ENCODE peak calls at places on chromosomes 4 and X, in five cellular contexts. One of them, this sample, is unnamed.

GRCh38 chr4:47668810-47669408 is 169.0 kb downstream of the CORIN start:
- DNase-seq in brain microvascular endothelial cell: peak; percentile 53
- DNase-seq in cardiac muscle cell: peak; percentile 72
- DNase-seq in testis: no peak
- DNase-seq in ascending aorta: no peak
- DNase-seq in this sample: peak; percentile 62

GRCh38 chrX:136046295-136046894 is 61.2 kb downstream of the SLC9A6 start:
- DNase-seq in brain microvascular endothelial cell: peak; percentile 30
- DNase-seq in ascending aorta: no peak
- DNase-seq in testis: no peak
- DNase-seq in cardiac muscle cell: peak; percentile 16
- DNase-seq in this sample: peak; percentile 59

GRCh38 chrX:130770615-130771014 is 132.4 kb downstream of the ENOX2 start:
- DNase-seq in brain microvascular endothelial cell: peak; percentile 70
- DNase-seq in testis: no peak
- DNase-seq in ascending aorta: no peak
- DNase-seq in cardiac muscle cell: peak; percentile 75
- DNase-seq in this sample: peak; percentile 89

GRCh38 chrX:131802836-131803626 is 220.1 kb upstream of the STK26 start:
- DNase-seq in cardiac muscle cell: no peak
- DNase-seq in ascending aorta: peak; percentile 39
- DNase-seq in brain microvascular endothelial cell: no peak
- DNase-seq in testis: peak; percentile 43
- DNase-seq in this sample: peak; percentile 63

GRCh38 chrX:119189115-119189514 is 47.0 kb upstream of the PGRMC1 start:
- DNase-seq in cardiac muscle cell: no peak
- DNase-seq in testis: no peak
- DNase-seq in brain microvascular endothelial cell: no peak
- DNase-seq in ascending aorta: no peak
- DNase-seq in this sample: peak; percentile 20

GRCh38 chrX:44898411-44899221 is 25.6 kb downstream of the KDM6A start:
- DNase-seq in cardiac muscle cell: peak; percentile 40
- DNase-seq in brain microvascular endothelial cell: no peak
- DNase-seq in ascending aorta: no peak
- DNase-seq in testis: no peak
- DNase-seq in this sample: no peak

GRCh38 chrX:155745792-155746191 is 133.0 kb upstream of the TMLHE start:
- DNase-seq in testis: peak; percentile 61
- DNase-seq in ascending aorta: no peak
- DNase-seq in cardiac muscle cell: peak; percentile 33
- DNase-seq in brain microvascular endothelial cell: no peak
- DNase-seq in this sample: peak; percentile 46

GRCh38 chrX:104750146-104750699 is 184.2 kb downstream of the IL1RAPL2 start:
- DNase-seq in ascending aorta: no peak
- DNase-seq in testis: no peak
- DNase-seq in brain microvascular endothelial cell: no peak
- DNase-seq in cardiac muscle cell: no peak
- DNase-seq in this sample: peak; percentile 52

GRCh38 chrX:49977319-49978090 is 55.1 kb downstream of the CLCN5 start:
- DNase-seq in brain microvascular endothelial cell: no peak
- DNase-seq in ascending aorta: no peak
- DNase-seq in testis: no peak
- DNase-seq in cardiac muscle cell: no peak
- DNase-seq in this sample: no peak

GRCh38 chr4:88880501-88881226 is 176.3 kb downstream of the FAM13A start:
- DNase-seq in ascending aorta: no peak
- DNase-seq in cardiac muscle cell: no peak
- DNase-seq in brain microvascular endothelial cell: no peak
- DNase-seq in testis: no peak
- DNase-seq in this sample: no peak

GRCh38 chrX:15319075-15319474 is 3.6 kb upstream of the ASB11 start:
- DNase-seq in cardiac muscle cell: no peak
- DNase-seq in ascending aorta: no peak
- DNase-seq in brain microvascular endothelial cell: no peak
- DNase-seq in testis: no peak
- DNase-seq in this sample: no peak

GRCh38 chr4:7905461-7905915 is 34.2 kb downstream of the AFAP1 start:
- DNase-seq in ascending aorta: no peak
- DNase-seq in cardiac muscle cell: peak; percentile 52
- DNase-seq in testis: no peak
- DNase-seq in brain microvascular endothelial cell: no peak
- DNase-seq in this sample: no peak

GRCh38 chrX:72115380-72115779 is 16.3 kb downstream of the RTL5 start:
- DNase-seq in cardiac muscle cell: no peak
- DNase-seq in brain microvascular endothelial cell: no peak
- DNase-seq in ascending aorta: no peak
- DNase-seq in testis: no peak
- DNase-seq in this sample: no peak

GRCh38 chr4:57501715-57502114 is 391.5 kb upstream of the IGFBP7 start:
- DNase-seq in brain microvascular endothelial cell: peak; percentile 91
- DNase-seq in cardiac muscle cell: peak; percentile 30
- DNase-seq in ascending aorta: no peak
- DNase-seq in testis: no peak
- DNase-seq in this sample: peak; percentile 53

GRCh38 chrX:1679238-1679637 is 64.4 kb downstream of the ASMT start:
- DNase-seq in testis: no peak
- DNase-seq in ascending aorta: no peak
- DNase-seq in brain microvascular endothelial cell: peak; percentile 34
- DNase-seq in cardiac muscle cell: no peak
- DNase-seq in this sample: no peak

GRCh38 chrX:45842207-45842900 is 641.7 kb upstream of the DIPK2B start:
- DNase-seq in testis: no peak
- DNase-seq in brain microvascular endothelial cell: no peak
- DNase-seq in ascending aorta: no peak
- DNase-seq in cardiac muscle cell: no peak
- DNase-seq in this sample: no peak

GRCh38 chr4:121072080-121072835 is at the start of gene NDNF:
- DNase-seq in ascending aorta: no peak
- DNase-seq in brain microvascular endothelial cell: no peak
- DNase-seq in cardiac muscle cell: peak; percentile 47
- DNase-seq in testis: peak; percentile 43
- DNase-seq in this sample: no peak

GRCh38 chr4:93152461-93152860 is 676.1 kb upstream of the ATOH1 start:
- DNase-seq in ascending aorta: no peak
- DNase-seq in testis: no peak
- DNase-seq in cardiac muscle cell: no peak
- DNase-seq in brain microvascular endothelial cell: no peak
- DNase-seq in this sample: no peak

GRCh38 chr4:31557444-31557843 is 837.3 kb downstream of the PCDH7 start:
- DNase-seq in brain microvascular endothelial cell: no peak
- DNase-seq in ascending aorta: no peak
- DNase-seq in cardiac muscle cell: no peak
- DNase-seq in testis: no peak
- DNase-seq in this sample: no peak

GRCh38 chr4:109191216-109191615 is 111.2 kb downstream of the COL25A1 start:
- DNase-seq in brain microvascular endothelial cell: no peak
- DNase-seq in testis: no peak
- DNase-seq in ascending aorta: no peak
- DNase-seq in cardiac muscle cell: no peak
- DNase-seq in this sample: no peak

GRCh38 chr4:8002525-8003309 is 63.1 kb upstream of the AFAP1 start:
- DNase-seq in ascending aorta: no peak
- DNase-seq in cardiac muscle cell: no peak
- DNase-seq in brain microvascular endothelial cell: no peak
- DNase-seq in testis: no peak
- DNase-seq in this sample: no peak

GRCh38 chr4:107349266-107349665 is 313.2 kb upstream of the DKK2 start:
- DNase-seq in cardiac muscle cell: peak; percentile 2
- DNase-seq in testis: no peak
- DNase-seq in brain microvascular endothelial cell: peak; percentile 88
- DNase-seq in ascending aorta: no peak
- DNase-seq in this sample: no peak

GRCh38 chr4:137129471-137130244 is 402.6 kb downstream of the PCDH18 start:
- DNase-seq in brain microvascular endothelial cell: no peak
- DNase-seq in ascending aorta: no peak
- DNase-seq in testis: no peak
- DNase-seq in cardiac muscle cell: peak; percentile 5
- DNase-seq in this sample: no peak

GRCh38 chrX:77493677-77494553 is 46.7 kb downstream of the FGF16 start:
- DNase-seq in ascending aorta: no peak
- DNase-seq in testis: no peak
- DNase-seq in brain microvascular endothelial cell: peak; percentile 91
- DNase-seq in cardiac muscle cell: peak; percentile 53
- DNase-seq in this sample: peak; percentile 66

GRCh38 chrX:72121381-72121780 is 10.3 kb downstream of the RTL5 start:
- DNase-seq in brain microvascular endothelial cell: peak; percentile 44
- DNase-seq in ascending aorta: no peak
- DNase-seq in cardiac muscle cell: peak; percentile 63
- DNase-seq in testis: peak; percentile 54
- DNase-seq in this sample: peak; percentile 85

GRCh38 chr4:47068986-47069385 is 37.6 kb downstream of the GABRB1 start:
- DNase-seq in brain microvascular endothelial cell: peak; percentile 34
- DNase-seq in ascending aorta: no peak
- DNase-seq in testis: no peak
- DNase-seq in cardiac muscle cell: peak; percentile 23
- DNase-seq in this sample: no peak

GRCh38 chrX:6026484-6026883 is 202.2 kb downstream of the NLGN4X start:
- DNase-seq in ascending aorta: no peak
- DNase-seq in testis: no peak
- DNase-seq in cardiac muscle cell: no peak
- DNase-seq in brain microvascular endothelial cell: no peak
- DNase-seq in this sample: no peak

GRCh38 chr4:20474119-20474518 is 222.4 kb downstream of the SLIT2 start:
- DNase-seq in cardiac muscle cell: peak; percentile 53
- DNase-seq in testis: no peak
- DNase-seq in ascending aorta: no peak
- DNase-seq in brain microvascular endothelial cell: peak; percentile 32
- DNase-seq in this sample: peak; percentile 31

GRCh38 chr4:53507671-53508286 is 83.5 kb downstream of the LNX1 start:
- DNase-seq in testis: peak; percentile 43
- DNase-seq in cardiac muscle cell: peak; percentile 98
- DNase-seq in brain microvascular endothelial cell: peak; percentile 49
- DNase-seq in ascending aorta: peak; percentile 35
- DNase-seq in this sample: no peak

GRCh38 chr4:5547651-5548249 is 160.6 kb downstream of the EVC2 start:
- DNase-seq in ascending aorta: no peak
- DNase-seq in testis: no peak
- DNase-seq in brain microvascular endothelial cell: no peak
- DNase-seq in cardiac muscle cell: no peak
- DNase-seq in this sample: no peak

GRCh38 chr4:114606240-114606639 is 7.6 kb downstream of the UGT8 start:
- DNase-seq in cardiac muscle cell: no peak
- DNase-seq in ascending aorta: no peak
- DNase-seq in brain microvascular endothelial cell: no peak
- DNase-seq in testis: no peak
- DNase-seq in this sample: peak; percentile 51

GRCh38 chrX:133921764-133922389 is 63.5 kb downstream of the GPC3 start:
- DNase-seq in testis: peak; percentile 17
- DNase-seq in ascending aorta: no peak
- DNase-seq in brain microvascular endothelial cell: peak; percentile 17
- DNase-seq in cardiac muscle cell: peak; percentile 45
- DNase-seq in this sample: peak; percentile 50

GRCh38 chrX:20038966-20039365 is 48.1 kb upstream of the BCLAF3 start:
- DNase-seq in testis: no peak
- DNase-seq in ascending aorta: no peak
- DNase-seq in brain microvascular endothelial cell: no peak
- DNase-seq in cardiac muscle cell: no peak
- DNase-seq in this sample: no peak

GRCh38 chr4:99645036-99645435 is 12.6 kb downstream of the C4orf54 start:
- DNase-seq in brain microvascular endothelial cell: no peak
- DNase-seq in testis: no peak
- DNase-seq in cardiac muscle cell: no peak
- DNase-seq in ascending aorta: no peak
- DNase-seq in this sample: no peak

GRCh38 chr4:173218411-173219125 is 50.0 kb downstream of the GALNT7 start:
- DNase-seq in cardiac muscle cell: peak; percentile 41
- DNase-seq in brain microvascular endothelial cell: peak; percentile 96
- DNase-seq in ascending aorta: no peak
- DNase-seq in testis: no peak
- DNase-seq in this sample: peak; percentile 59

GRCh38 chrX:55007633-55008032 is 7.5 kb downstream of the APEX2 start:
- DNase-seq in cardiac muscle cell: peak; percentile 79
- DNase-seq in ascending aorta: no peak
- DNase-seq in brain microvascular endothelial cell: peak; percentile 59
- DNase-seq in testis: no peak
- DNase-seq in this sample: peak; percentile 86
- H3K27ac ChIP-seq in cardiac muscle cell: no peak overlapping the region
- H3K27ac ChIP-seq in ascending aorta: peak overlapping the region; percentile 71
- H3K27ac ChIP-seq in brain microvascular endothelial cell: no peak overlapping the region
- H3K27ac ChIP-seq in testis: no peak overlapping the region
- H3K27ac ChIP-seq in this sample: peak overlapping the region; percentile 100

DNA sequence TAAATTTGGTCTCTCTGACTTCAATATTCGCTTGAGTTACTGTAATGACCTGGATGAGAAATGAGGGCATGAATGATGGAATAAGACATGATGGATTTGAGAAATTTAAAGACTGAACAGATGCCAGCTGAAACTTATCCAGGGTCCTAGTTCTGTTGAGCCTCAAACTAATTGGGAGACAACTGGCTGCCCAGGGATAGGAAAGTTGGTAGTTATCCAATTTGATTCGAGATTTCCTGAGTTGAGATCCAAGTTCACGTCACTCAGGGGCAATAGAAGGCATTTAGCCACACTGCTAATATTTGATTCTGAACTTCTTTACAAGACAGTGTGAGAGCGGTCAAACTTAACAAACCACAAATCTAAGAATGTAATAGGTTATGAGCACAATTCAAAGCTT is 159.0 kb upstream of the CXCL13 start:
- DNase-seq in testis: no peak
- DNase-seq in brain microvascular endothelial cell: no peak
- DNase-seq in cardiac muscle cell: peak; percentile 22
- DNase-seq in ascending aorta: no peak
- DNase-seq in this sample: no peak
- TF ChIP-seq CTCF in testis: no peak
- TF ChIP-seq CTCF in brain microvascular endothelial cell: no peak
- TF ChIP-seq CTCF in cardiac muscle cell: no peak
- TF ChIP-seq CTCF in ascending aorta: no peak
- TF ChIP-seq CTCF in this sample: no peak

GRCh38 chrX:107739541-107739940 is 36.0 kb downstream of the TSC22D3 start:
- DNase-seq in brain microvascular endothelial cell: no peak
- DNase-seq in ascending aorta: no peak
- DNase-seq in testis: no peak
- DNase-seq in cardiac muscle cell: no peak
- DNase-seq in this sample: no peak
- H3K27ac ChIP-seq in brain microvascular endothelial cell: no peak overlapping the region
- H3K27ac ChIP-seq in ascending aorta: peak overlapping the region; percentile 93
- H3K27ac ChIP-seq in testis: peak overlapping the region; percentile 80
- H3K27ac ChIP-seq in cardiac muscle cell: no peak overlapping the region
- H3K27ac ChIP-seq in this sample: no peak overlapping the region

GRCh38 chr4:2284934-2285664 is 23.2 kb upstream of the MXD4 start:
- DNase-seq in testis: no peak
- DNase-seq in brain microvascular endothelial cell: peak; percentile 37
- DNase-seq in ascending aorta: peak; percentile 3
- DNase-seq in cardiac muscle cell: peak; percentile 52
- DNase-seq in this sample: peak; percentile 52

GRCh38 chr4:2283199-2283711 is 21.3 kb upstream of the MXD4 start:
- DNase-seq in cardiac muscle cell: no peak
- DNase-seq in testis: no peak
- DNase-seq in ascending aorta: no peak
- DNase-seq in brain microvascular endothelial cell: no peak
- DNase-seq in this sample: no peak

GRCh38 chr4:2280531-2281300 is 18.8 kb upstream of the MXD4 start:
- DNase-seq in testis: no peak
- DNase-seq in brain microvascular endothelial cell: no peak
- DNase-seq in cardiac muscle cell: no peak
- DNase-seq in ascending aorta: no peak
- DNase-seq in this sample: no peak

GRCh38 chr4:2284161-2284933 is 22.4 kb upstream of the MXD4 start:
- DNase-seq in cardiac muscle cell: no peak
- DNase-seq in testis: no peak
- DNase-seq in ascending aorta: peak; percentile 4
- DNase-seq in brain microvascular endothelial cell: no peak
- DNase-seq in this sample: no peak

GRCh38 chr4:2281575-2282343 is 19.9 kb upstream of the MXD4 start:
- DNase-seq in ascending aorta: no peak
- DNase-seq in cardiac muscle cell: no peak
- DNase-seq in testis: no peak
- DNase-seq in brain microvascular endothelial cell: no peak
- DNase-seq in this sample: no peak
- TF ChIP-seq CTCF in ascending aorta: no peak
- TF ChIP-seq CTCF in cardiac muscle cell: peak; percentile 15
- TF ChIP-seq CTCF in testis: no peak
- TF ChIP-seq CTCF in brain microvascular endothelial cell: peak; percentile 35
- TF ChIP-seq CTCF in this sample: no peak

This sample was measured in PC-3.